ENCODE peak calls at places on chromosomes 16 and 17, in ten cellular contexts. F is CD8-positive, alpha-beta memory T cell; G is mesendoderm; K is lung; I is A549; T is heart left ventricle; R is CD8-positive, alpha-beta T cell; N is ovary; Z is thoracic aorta; O is heart right ventricle. Y is an unnamed sample.

GRCh38 chr16:3637371-3637923 is 17.0 kb upstream of the DNASE1 start:
- DNase-seq in F (no peak), G (peak), K (no peak), I (no peak), T (no peak), R (peak), N (no peak), Z (no peak), O (no peak), Y (no peak)

GRCh38 chr17:16171613-16172012 is 43.7 kb downstream of the NCOR1 start:
- DNase-seq in F (no peak), G (no peak), K (peak), I (peak), T (no peak), R (no peak), N (no peak), Z (no peak), O (no peak), Y (no peak)

GRCh38 chr17:78923660-78924453 is 1.3 kb downstream of the TIMP2 start:
- DNase-seq in F (peak), G (peak), K (peak), I (peak), T (peak), R (peak), N (peak), Z (no peak), O (peak), Y (peak)

GRCh38 chr17:1779571-1780074 is 17.8 kb downstream of the SERPINF1 start:
- DNase-seq in F (no peak), G (no peak), K (peak), I (no peak), T (no peak), R (no peak), N (peak), Z (no peak), O (peak), Y (peak)

GRCh38 chr17:42563543-42563942 is 1.6 kb downstream of the COASY start:
- DNase-seq in F (no peak), G (no peak), K (no peak), I (no peak), T (no peak), R (no peak), N (no peak), Z (no peak), O (no peak), Y (no peak)

GRCh38 chr17:10613775-10614513 is 43.2 kb downstream of the MYH3 start:
- DNase-seq in F (no peak), G (no peak), K (no peak), I (no peak), T (no peak), R (no peak), N (no peak), Z (no peak), O (no peak), Y (no peak)

GRCh38 chr17:37110012-37110701 is 161.4 kb downstream of the AATF start:
- DNase-seq in F (no peak), G (peak), K (no peak), I (no peak), T (no peak), R (no peak), N (no peak), Z (no peak), O (no peak), Y (no peak)

GRCh38 chr17:60391419-60392041 is 403 bp downstream of the USP32 start:
- DNase-seq in F (no peak), G (no peak), K (no peak), I (no peak), T (no peak), R (no peak), N (no peak), Z (no peak), O (no peak), Y (no peak)

GRCh38 chr17:80146121-80147034 is 550 bp downstream of the EIF4A3 start:
- DNase-seq in F (peak), G (peak), K (peak), I (peak), T (no peak), R (peak), N (peak), Z (no peak), O (no peak), Y (no peak)

GRCh38 chr16:29710227-29711219 is 31.5 kb downstream of the QPRT start:
- DNase-seq in F (peak), G (peak), K (no peak), I (peak), T (no peak), R (peak), N (no peak), Z (no peak), O (no peak), Y (no peak)

GRCh38 chr16:69888005-69888560 is 63.1 kb upstream of the CLEC18A start:
- DNase-seq in F (no peak), G (no peak), K (no peak), I (no peak), T (no peak), R (no peak), N (no peak), Z (no peak), O (no peak), Y (no peak)

GRCh38 chr16:81798311-81799137 is 19.4 kb downstream of the PLCG2 start:
- DNase-seq in F (no peak), G (no peak), K (no peak), I (no peak), T (no peak), R (no peak), N (no peak), Z (no peak), O (no peak), Y (no peak)

GRCh38 chr16:75226550-75227360 is 8.0 kb downstream of the CTRB1 start:
- DNase-seq in F (no peak), G (no peak), K (no peak), I (no peak), T (no peak), R (no peak), N (no peak), Z (no peak), O (no peak), Y (no peak)

GRCh38 chr16:15996432-15997109 is 47.2 kb downstream of the ABCC1 start:
- DNase-seq in F (no peak), G (peak), K (peak), I (peak), T (no peak), R (no peak), N (peak), Z (no peak), O (peak), Y (peak)

GRCh38 chr16:68031951-68032350 is 8.9 kb downstream of the DUS2 start:
- DNase-seq in F (no peak), G (no peak), K (peak), I (peak), T (no peak), R (no peak), N (no peak), Z (no peak), O (no peak), Y (no peak)
- H3K27ac ChIP-seq in F (no peak), G (no peak), K (peak), I (no peak), T (no peak), R (no peak), N (no peak), Z (no peak), O (no peak), Y (no peak)

GRCh38 chr16:78504391-78504945 is 405.0 kb downstream of the WWOX start:
- DNase-seq in F (no peak), G (no peak), K (no peak), I (no peak), T (no peak), R (no peak), N (peak), Z (no peak), O (peak), Y (peak)

GRCh38 chr16:78503501-78504110 is 404.2 kb downstream of the WWOX start:
- DNase-seq in F (peak), G (peak), K (peak), I (peak), T (no peak), R (no peak), N (peak), Z (peak), O (no peak), Y (peak)

GRCh38 chr16:78507576-78507975 is 408.1 kb downstream of the WWOX start:
- DNase-seq in F (no peak), G (no peak), K (no peak), I (no peak), T (no peak), R (no peak), N (no peak), Z (no peak), O (no peak), Y (no peak)

GRCh38 chr16:78505544-78506371 is 406.3 kb downstream of the WWOX start:
- DNase-seq in F (no peak), G (peak), K (peak), I (no peak), T (peak), R (no peak), N (peak), Z (peak), O (peak), Y (peak)

DNA sequence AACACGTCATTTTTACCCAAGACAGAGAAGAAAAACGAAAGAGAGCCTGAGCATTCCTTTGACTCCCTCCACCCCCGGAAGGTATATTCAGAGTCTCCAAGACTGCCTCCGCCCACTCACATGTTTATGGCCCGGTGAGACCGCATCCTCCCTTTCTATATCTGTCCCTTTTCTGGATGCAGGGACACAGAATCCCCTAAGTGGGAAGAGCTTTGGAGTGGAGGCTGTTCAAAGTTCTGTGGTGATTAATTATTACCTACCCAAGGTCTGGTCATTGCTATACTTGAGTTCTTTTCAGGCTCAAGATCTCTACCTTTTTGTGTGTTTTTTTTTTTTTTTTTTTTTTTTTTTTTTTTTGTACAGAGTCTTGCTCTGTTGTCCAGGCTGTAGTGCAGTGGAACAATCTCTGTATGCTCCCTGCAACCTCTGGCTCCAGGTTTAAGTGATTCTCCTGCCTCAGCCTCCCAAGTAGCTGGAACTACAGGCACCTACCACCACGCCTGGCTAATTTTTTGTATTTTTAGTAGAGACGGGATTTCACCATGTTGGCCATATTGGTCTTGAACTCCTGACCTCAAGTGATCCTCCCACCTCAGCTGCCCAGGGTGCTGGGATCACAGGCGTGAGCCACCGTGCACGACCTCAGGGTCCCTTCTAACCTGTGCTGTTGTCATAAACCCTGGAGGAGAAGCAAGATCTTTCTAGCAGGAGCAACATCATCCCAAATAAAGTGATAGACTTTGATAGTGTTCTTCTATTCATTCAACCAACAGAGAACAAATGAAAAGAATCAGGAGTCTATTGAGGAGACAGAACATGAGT is 407.1 kb downstream of the WWOX start:
- DNase-seq in F (no peak), G (no peak), K (no peak), I (no peak), T (no peak), R (no peak), N (no peak), Z (no peak), O (no peak), Y (no peak)
- H3K4me3 ChIP-seq in F (no peak), G (no peak), K (no peak), I (no peak), T (peak), R (no peak), N (peak), Z (peak), O (peak), Y (peak)

GRCh38 chr16:73062640-73063283 is 14.8 kb upstream of the ZFHX3 start:
- DNase-seq in F (no peak), G (peak), K (no peak), I (no peak), T (peak), R (no peak), N (no peak), Z (no peak), O (peak), Y (no peak)
- H3K27ac ChIP-seq in F (no peak), G (no peak), K (peak), I (peak), T (peak), R (no peak), N (no peak), Z (peak), O (peak), Y (no peak)

GRCh38 chr16:25413133-25413532 is 155.5 kb upstream of the ZKSCAN2 start:
- DNase-seq in F (no peak), G (no peak), K (no peak), I (no peak), T (no peak), R (no peak), N (no peak), Z (no peak), O (no peak), Y (no peak)
- H3K4me3 ChIP-seq in F (no peak), G (no peak), K (no peak), I (no peak), T (no peak), R (no peak), N (no peak), Z (no peak), O (no peak), Y (no peak)

GRCh38 chr17:68698761-68699160 is 97.6 kb upstream of the FAM20A start:
- DNase-seq in F (no peak), G (no peak), K (no peak), I (no peak), T (no peak), R (no peak), N (no peak), Z (no peak), O (no peak), Y (no peak)
- H3K27ac ChIP-seq in F (no peak), G (no peak), K (no peak), I (no peak), T (peak), R (no peak), N (no peak), Z (no peak), O (peak), Y (no peak)

DNA sequence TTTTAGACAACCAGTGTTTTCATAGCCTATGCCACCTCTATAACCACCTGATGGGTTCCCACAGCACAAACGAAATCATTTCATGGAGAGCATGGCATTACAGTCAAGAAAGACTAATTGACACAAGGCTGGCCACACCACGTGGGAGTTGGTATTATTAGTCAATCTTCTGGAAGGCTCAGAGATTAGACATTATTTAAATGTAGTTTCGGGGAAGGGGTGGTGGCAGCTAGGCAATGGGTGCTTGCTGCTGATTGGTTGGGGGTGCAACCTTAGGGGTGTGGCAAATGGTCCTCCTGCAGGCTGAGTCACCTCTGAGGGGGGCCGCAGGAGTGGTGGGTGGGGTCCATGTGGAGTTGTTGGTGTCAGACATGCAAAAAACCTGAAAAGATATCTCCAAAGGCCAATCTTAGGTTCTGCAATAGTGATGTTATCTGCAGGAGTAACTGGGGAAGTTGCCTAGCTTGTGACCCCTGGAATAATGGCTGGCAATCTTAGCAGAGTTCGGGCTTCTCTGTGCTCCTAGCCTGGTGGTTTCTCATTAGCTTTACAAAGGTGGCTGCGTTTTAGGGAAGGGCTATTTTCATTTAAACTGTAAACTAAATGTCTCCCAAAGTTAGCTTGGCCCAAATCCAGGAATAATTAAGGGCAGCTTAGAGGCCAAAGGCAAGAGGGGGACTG is 4.6 kb downstream of the TEN1 start:
- DNase-seq in F (no peak), G (peak), K (peak), I (no peak), T (no peak), R (no peak), N (no peak), Z (no peak), O (no peak), Y (no peak)
- H3K4me3 ChIP-seq in F (no peak), G (no peak), K (no peak), I (no peak), T (no peak), R (no peak), N (no peak), Z (no peak), O (no peak), Y (no peak)

GRCh38 chr17:77619851-77620250 is 338.7 kb upstream of the TNRC6C start:
- DNase-seq in F (no peak), G (peak), K (no peak), I (peak), T (no peak), R (no peak), N (no peak), Z (no peak), O (no peak), Y (no peak)
- H3K27ac ChIP-seq in F (no peak), G (no peak), K (no peak), I (peak), T (no peak), R (no peak), N (no peak), Z (peak), O (no peak), Y (no peak)

GRCh38 chr17:81911969-81912368 is 770 bp upstream of the PCYT2 start:
- DNase-seq in F (no peak), G (no peak), K (no peak), I (no peak), T (no peak), R (no peak), N (no peak), Z (no peak), O (no peak), Y (no peak)
- H3K4me3 ChIP-seq in F (no peak), G (no peak), K (no peak), I (no peak), T (peak), R (no peak), N (no peak), Z (peak), O (no peak), Y (no peak)

Y was measured in tibial nerve.